ENCODE peak calls at places on chromosomes 13 and 19, in nine cellular contexts. One of them, this sample, is unnamed.

GRCh38 chr13:100674363-100674847 is at the start of gene TMTC4:
- DNase-seq in small intestine: peak; percentile 68
- DNase-seq in DND-41: peak; percentile 50
- DNase-seq in thoracic aorta: no peak
- DNase-seq in fibroblast of lung: no peak
- DNase-seq in left ventricle myocardium inferior: no peak
- DNase-seq in heart left ventricle: no peak
- DNase-seq in psoas muscle: no peak
- DNase-seq in GM23338: peak; percentile 35
- DNase-seq in this sample: no peak

GRCh38 chr19:34904846-34905527 is 21.7 kb upstream of the ZNF30 start:
- DNase-seq in psoas muscle: no peak
- DNase-seq in heart left ventricle: no peak
- DNase-seq in small intestine: no peak
- DNase-seq in GM23338: peak; percentile 61
- DNase-seq in left ventricle myocardium inferior: no peak
- DNase-seq in fibroblast of lung: no peak
- DNase-seq in thoracic aorta: no peak
- DNase-seq in DND-41: no peak
- DNase-seq in this sample: peak; percentile 77

GRCh38 chr13:76027131-76027530 is 391.0 kb downstream of the LMO7 start:
- DNase-seq in heart left ventricle: no peak
- DNase-seq in left ventricle myocardium inferior: no peak
- DNase-seq in fibroblast of lung: no peak
- DNase-seq in small intestine: no peak
- DNase-seq in psoas muscle: no peak
- DNase-seq in thoracic aorta: no peak
- DNase-seq in GM23338: peak; percentile 18
- DNase-seq in DND-41: no peak
- DNase-seq in this sample: no peak

GRCh38 chr13:33326723-33327122 is 41.2 kb upstream of the STARD13 start:
- DNase-seq in GM23338: no peak
- DNase-seq in fibroblast of lung: no peak
- DNase-seq in thoracic aorta: no peak
- DNase-seq in psoas muscle: no peak
- DNase-seq in DND-41: no peak
- DNase-seq in heart left ventricle: no peak
- DNase-seq in small intestine: no peak
- DNase-seq in left ventricle myocardium inferior: no peak
- DNase-seq in this sample: no peak

GRCh38 chr13:72163671-72164070 is 296.7 kb upstream of the DACH1 start:
- DNase-seq in left ventricle myocardium inferior: no peak
- DNase-seq in thoracic aorta: no peak
- DNase-seq in small intestine: no peak
- DNase-seq in fibroblast of lung: no peak
- DNase-seq in psoas muscle: no peak
- DNase-seq in GM23338: peak; percentile 5
- DNase-seq in heart left ventricle: no peak
- DNase-seq in DND-41: no peak
- DNase-seq in this sample: no peak

GRCh38 chr13:112346173-112346898 is 29.8 kb upstream of the SPACA7 start:
- DNase-seq in small intestine: no peak
- DNase-seq in left ventricle myocardium inferior: no peak
- DNase-seq in fibroblast of lung: no peak
- DNase-seq in heart left ventricle: no peak
- DNase-seq in thoracic aorta: no peak
- DNase-seq in GM23338: peak; percentile 53
- DNase-seq in psoas muscle: no peak
- DNase-seq in DND-41: no peak
- DNase-seq in this sample: no peak

GRCh38 chr19:12785431-12786011 is 5.8 kb upstream of the JUNB start:
- DNase-seq in thoracic aorta: no peak
- DNase-seq in DND-41: no peak
- DNase-seq in heart left ventricle: no peak
- DNase-seq in small intestine: peak; percentile 83
- DNase-seq in GM23338: no peak
- DNase-seq in fibroblast of lung: no peak
- DNase-seq in psoas muscle: no peak
- DNase-seq in left ventricle myocardium inferior: no peak
- DNase-seq in this sample: peak; percentile 64

GRCh38 chr19:3656073-3656746 is 29.6 kb upstream of the CACTIN start:
- DNase-seq in DND-41: no peak
- DNase-seq in heart left ventricle: no peak
- DNase-seq in fibroblast of lung: peak; percentile 37
- DNase-seq in GM23338: no peak
- DNase-seq in psoas muscle: no peak
- DNase-seq in small intestine: no peak
- DNase-seq in left ventricle myocardium inferior: no peak
- DNase-seq in thoracic aorta: no peak
- DNase-seq in this sample: peak; percentile 75

GRCh38 chr13:31394491-31394890 is 194.7 kb downstream of the B3GLCT start:
- DNase-seq in heart left ventricle: no peak
- DNase-seq in fibroblast of lung: no peak
- DNase-seq in GM23338: no peak
- DNase-seq in left ventricle myocardium inferior: no peak
- DNase-seq in thoracic aorta: no peak
- DNase-seq in DND-41: peak; percentile 9
- DNase-seq in psoas muscle: no peak
- DNase-seq in small intestine: no peak
- DNase-seq in this sample: no peak

GRCh38 chr13:103961784-103962183 is 895.6 kb upstream of the SLC10A2 start:
- DNase-seq in thoracic aorta: no peak
- DNase-seq in GM23338: no peak
- DNase-seq in psoas muscle: no peak
- DNase-seq in DND-41: no peak
- DNase-seq in fibroblast of lung: no peak
- DNase-seq in left ventricle myocardium inferior: no peak
- DNase-seq in small intestine: no peak
- DNase-seq in heart left ventricle: no peak
- DNase-seq in this sample: no peak

GRCh38 chr19:47005873-47006272 is 13.8 kb upstream of the NPAS1 start:
- DNase-seq in thoracic aorta: no peak
- DNase-seq in heart left ventricle: no peak
- DNase-seq in fibroblast of lung: no peak
- DNase-seq in GM23338: peak; percentile 45
- DNase-seq in left ventricle myocardium inferior: no peak
- DNase-seq in small intestine: peak; percentile 44
- DNase-seq in DND-41: peak; percentile 40
- DNase-seq in psoas muscle: no peak
- DNase-seq in this sample: no peak

GRCh38 chr19:887072-887471 is 5.9 kb downstream of the MED16 start:
- DNase-seq in DND-41: no peak
- DNase-seq in thoracic aorta: no peak
- DNase-seq in small intestine: no peak
- DNase-seq in psoas muscle: no peak
- DNase-seq in heart left ventricle: no peak
- DNase-seq in GM23338: no peak
- DNase-seq in fibroblast of lung: peak; percentile 59
- DNase-seq in left ventricle myocardium inferior: no peak
- DNase-seq in this sample: no peak

GRCh38 chr19:14168259-14168972 is 32.0 kb upstream of the ASF1B start:
- DNase-seq in psoas muscle: no peak
- DNase-seq in heart left ventricle: no peak
- DNase-seq in fibroblast of lung: no peak
- DNase-seq in left ventricle myocardium inferior: no peak
- DNase-seq in GM23338: no peak
- DNase-seq in DND-41: no peak
- DNase-seq in small intestine: no peak
- DNase-seq in thoracic aorta: no peak
- DNase-seq in this sample: no peak

DNA sequence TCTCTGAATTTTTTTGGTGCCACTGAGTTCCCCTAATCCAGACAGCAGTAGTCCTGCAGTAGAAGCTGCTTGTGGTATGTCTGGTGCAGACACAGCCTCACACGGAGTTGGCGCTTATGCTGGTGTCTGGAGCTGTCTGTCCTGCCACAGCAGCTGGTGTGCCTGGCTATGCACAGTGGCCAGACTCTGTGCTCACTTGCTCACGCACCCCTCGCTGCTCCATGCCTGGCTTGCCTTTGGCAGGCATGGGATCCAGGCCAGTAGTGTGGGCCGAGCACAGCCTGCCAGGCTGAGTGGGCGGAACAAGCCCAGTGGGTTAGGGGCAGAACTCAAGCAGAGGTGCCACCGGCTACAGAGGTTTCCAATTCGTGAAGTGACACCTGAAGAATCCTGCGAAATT is 845.9 kb upstream of the PCDH9 start:
- DNase-seq in fibroblast of lung: no peak
- DNase-seq in heart left ventricle: no peak
- DNase-seq in left ventricle myocardium inferior: no peak
- DNase-seq in GM23338: no peak
- DNase-seq in DND-41: no peak
- DNase-seq in small intestine: no peak
- DNase-seq in psoas muscle: no peak
- DNase-seq in thoracic aorta: no peak
- DNase-seq in this sample: peak; percentile 30
- H3K4me1 ChIP-seq in fibroblast of lung: no peaks in the 10 kb centered on the region
- H3K4me1 ChIP-seq in heart left ventricle: no peaks in the 10 kb centered on the region
- H3K4me1 ChIP-seq in left ventricle myocardium inferior: no peaks in the 10 kb centered on the region
- H3K4me1 ChIP-seq in GM23338: no peaks in the 10 kb centered on the region
- H3K4me1 ChIP-seq in DND-41: no peaks in the 10 kb centered on the region
- H3K4me1 ChIP-seq in small intestine: no peaks in the 10 kb centered on the region
- H3K4me1 ChIP-seq in psoas muscle: no peaks in the 10 kb centered on the region
- H3K4me1 ChIP-seq in thoracic aorta: no peaks in the 10 kb centered on the region
- H3K4me1 ChIP-seq in this sample: no peaks in the 10 kb centered on the region

GRCh38 chr13:45941261-45941660 is 89.7 kb upstream of the SIAH3 start:
- DNase-seq in thoracic aorta: no peak
- DNase-seq in DND-41: peak; percentile 11
- DNase-seq in fibroblast of lung: no peak
- DNase-seq in psoas muscle: no peak
- DNase-seq in GM23338: peak; percentile 11
- DNase-seq in heart left ventricle: no peak
- DNase-seq in small intestine: no peak
- DNase-seq in left ventricle myocardium inferior: no peak
- DNase-seq in this sample: no peak

GRCh38 chr13:45949161-45949560 is 97.6 kb upstream of the SIAH3 start:
- DNase-seq in fibroblast of lung: no peak
- DNase-seq in DND-41: no peak
- DNase-seq in small intestine: no peak
- DNase-seq in thoracic aorta: no peak
- DNase-seq in heart left ventricle: no peak
- DNase-seq in left ventricle myocardium inferior: no peak
- DNase-seq in GM23338: no peak
- DNase-seq in psoas muscle: no peak
- DNase-seq in this sample: no peak

DNA sequence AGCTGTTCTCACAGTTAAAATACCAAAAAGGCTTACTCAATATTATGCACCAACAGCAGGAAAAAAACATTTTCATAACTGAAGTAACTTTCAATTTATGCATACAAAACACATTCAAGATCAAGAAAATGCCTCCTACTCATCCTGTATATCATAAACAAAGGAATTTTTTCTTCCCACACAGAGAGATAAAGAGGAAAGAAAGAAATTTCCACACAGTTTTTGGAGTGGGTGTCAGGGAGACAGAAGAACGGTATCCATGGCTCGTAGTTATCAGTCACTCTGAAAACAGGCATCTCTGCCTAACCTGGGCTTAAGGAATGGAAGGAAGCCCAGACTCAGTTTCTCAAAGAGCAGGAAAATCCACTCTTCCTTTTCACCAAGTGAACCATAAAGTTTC is 92.4 kb upstream of the SIAH3 start:
- DNase-seq in left ventricle myocardium inferior: no peak
- DNase-seq in fibroblast of lung: peak; percentile 10
- DNase-seq in GM23338: no peak
- DNase-seq in psoas muscle: no peak
- DNase-seq in thoracic aorta: no peak
- DNase-seq in heart left ventricle: no peak
- DNase-seq in small intestine: no peak
- DNase-seq in DND-41: no peak
- DNase-seq in this sample: no peak
- H3K4me1 ChIP-seq in left ventricle myocardium inferior: no peaks in the 10 kb centered on the region
- H3K4me1 ChIP-seq in fibroblast of lung: no peaks in the 10 kb centered on the region
- H3K4me1 ChIP-seq in GM23338: no peaks in the 10 kb centered on the region
- H3K4me1 ChIP-seq in psoas muscle: no peaks in the 10 kb centered on the region
- H3K4me1 ChIP-seq in thoracic aorta: no peaks in the 10 kb centered on the region
- H3K4me1 ChIP-seq in heart left ventricle: no peaks in the 10 kb centered on the region
- H3K4me1 ChIP-seq in small intestine: no peaks in the 10 kb centered on the region
- H3K4me1 ChIP-seq in DND-41: no peaks in the 10 kb centered on the region
- H3K4me1 ChIP-seq in this sample: no peaks in the 10 kb centered on the region

GRCh38 chr19:2302319-2303208 is 5.4 kb downstream of the LINGO3 start:
- DNase-seq in heart left ventricle: peak; percentile 71
- DNase-seq in psoas muscle: peak; percentile 55
- DNase-seq in GM23338: peak; percentile 76
- DNase-seq in DND-41: no peak
- DNase-seq in thoracic aorta: no peak
- DNase-seq in small intestine: no peak
- DNase-seq in fibroblast of lung: peak; percentile 68
- DNase-seq in left ventricle myocardium inferior: peak; percentile 56
- DNase-seq in this sample: peak; percentile 49
- H3K4me1 ChIP-seq in heart left ventricle: peaks cover 9% of the 10 kb centered on the region
- H3K4me1 ChIP-seq in psoas muscle: peaks cover 9% of the 10 kb centered on the region
- H3K4me1 ChIP-seq in GM23338: peaks cover 5% of the 10 kb centered on the region
- H3K4me1 ChIP-seq in DND-41: no peaks in the 10 kb centered on the region
- H3K4me1 ChIP-seq in thoracic aorta: no peaks in the 10 kb centered on the region
- H3K4me1 ChIP-seq in small intestine: no peaks in the 10 kb centered on the region
- H3K4me1 ChIP-seq in fibroblast of lung: no peaks in the 10 kb centered on the region
- H3K4me1 ChIP-seq in left ventricle myocardium inferior: peaks cover 11% of the 10 kb centered on the region
- H3K4me1 ChIP-seq in this sample: peaks cover 12% of the 10 kb centered on the region

GRCh38 chr13:73996569-73996968 is 137.6 kb downstream of the KLF12 start:
- DNase-seq in GM23338: no peak
- DNase-seq in thoracic aorta: no peak
- DNase-seq in small intestine: no peak
- DNase-seq in fibroblast of lung: no peak
- DNase-seq in left ventricle myocardium inferior: no peak
- DNase-seq in heart left ventricle: no peak
- DNase-seq in psoas muscle: no peak
- DNase-seq in DND-41: no peak
- DNase-seq in this sample: no peak

GRCh38 chr13:73997964-73998363 is 136.2 kb downstream of the KLF12 start:
- DNase-seq in DND-41: no peak
- DNase-seq in left ventricle myocardium inferior: no peak
- DNase-seq in fibroblast of lung: no peak
- DNase-seq in small intestine: no peak
- DNase-seq in psoas muscle: no peak
- DNase-seq in heart left ventricle: no peak
- DNase-seq in thoracic aorta: no peak
- DNase-seq in GM23338: no peak
- DNase-seq in this sample: no peak

GRCh38 chr13:73995752-73996151 is 138.5 kb downstream of the KLF12 start:
- DNase-seq in heart left ventricle: no peak
- DNase-seq in thoracic aorta: no peak
- DNase-seq in fibroblast of lung: no peak
- DNase-seq in left ventricle myocardium inferior: no peak
- DNase-seq in DND-41: no peak
- DNase-seq in psoas muscle: no peak
- DNase-seq in small intestine: no peak
- DNase-seq in GM23338: no peak
- DNase-seq in this sample: no peak

GRCh38 chr13:74000906-74001305 is 133.3 kb downstream of the KLF12 start:
- DNase-seq in small intestine: no peak
- DNase-seq in DND-41: no peak
- DNase-seq in fibroblast of lung: no peak
- DNase-seq in psoas muscle: no peak
- DNase-seq in GM23338: no peak
- DNase-seq in thoracic aorta: no peak
- DNase-seq in heart left ventricle: no peak
- DNase-seq in left ventricle myocardium inferior: no peak
- DNase-seq in this sample: no peak

DNA sequence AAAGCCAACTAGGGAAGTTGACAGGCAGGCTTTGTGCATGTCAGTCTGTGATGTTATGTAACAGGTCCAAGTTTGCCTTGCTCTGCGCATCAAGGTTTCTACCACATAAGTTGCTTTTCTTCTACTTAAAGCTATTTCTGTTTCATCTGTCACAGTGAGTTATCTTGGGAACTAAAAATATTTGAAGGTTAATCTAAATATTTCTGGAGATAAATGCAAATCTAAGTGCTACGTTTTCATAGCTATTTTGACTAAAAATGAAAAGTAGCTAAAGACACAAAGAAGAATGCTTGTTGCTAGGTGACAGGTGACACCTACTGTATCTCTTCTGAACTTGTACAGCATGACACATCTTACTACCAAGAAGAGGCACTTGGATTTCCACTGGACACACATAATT is 135.6 kb downstream of the KLF12 start:
- DNase-seq in left ventricle myocardium inferior: no peak
- DNase-seq in psoas muscle: no peak
- DNase-seq in DND-41: no peak
- DNase-seq in fibroblast of lung: no peak
- DNase-seq in GM23338: no peak
- DNase-seq in thoracic aorta: no peak
- DNase-seq in small intestine: no peak
- DNase-seq in heart left ventricle: no peak
- DNase-seq in this sample: no peak
- H3K4me1 ChIP-seq in left ventricle myocardium inferior: peaks cover 22% of the 10 kb centered on the region
- H3K4me1 ChIP-seq in psoas muscle: peaks cover 10% of the 10 kb centered on the region
- H3K4me1 ChIP-seq in DND-41: peaks cover 13% of the 10 kb centered on the region
- H3K4me1 ChIP-seq in fibroblast of lung: no peaks in the 10 kb centered on the region
- H3K4me1 ChIP-seq in GM23338: peaks cover 10% of the 10 kb centered on the region
- H3K4me1 ChIP-seq in thoracic aorta: peaks cover 9% of the 10 kb centered on the region
- H3K4me1 ChIP-seq in small intestine: no peaks in the 10 kb centered on the region
- H3K4me1 ChIP-seq in heart left ventricle: peaks cover 12% of the 10 kb centered on the region
- H3K4me1 ChIP-seq in this sample: no peaks in the 10 kb centered on the region